ENCODE peak calls at places on chromosomes 16 and 17, in nine cellular contexts. One of them, this sample, is unnamed.

GRCh38 chr17:17712268-17712924 is 31.1 kb downstream of the RAI1 start:
- DNase-seq in MG63: no peak
- DNase-seq in epithelial cell of proximal tubule: peak; percentile 78
- DNase-seq in WTC11: no peak
- DNase-seq in Right ventricle myocardium superior: no peak
- DNase-seq in stimulated activated CD4-positive, alpha-beta T cell treated with anti-CD3 and anti-CD28 coated beads, Interleukin-4, amount 100 ng/mL, for 48 hours: no peak
- DNase-seq in GM04504: peak; percentile 55
- DNase-seq in lower lobe of right lung: no peak
- DNase-seq in left ventricle myocardium inferior: no peak
- DNase-seq in this sample: no peak

GRCh38 chr17:9370464-9370863 is 205.2 kb downstream of the STX8 start:
- DNase-seq in Right ventricle myocardium superior: no peak
- DNase-seq in stimulated activated CD4-positive, alpha-beta T cell treated with anti-CD3 and anti-CD28 coated beads, Interleukin-4, amount 100 ng/mL, for 48 hours: no peak
- DNase-seq in lower lobe of right lung: no peak
- DNase-seq in epithelial cell of proximal tubule: no peak
- DNase-seq in GM04504: no peak
- DNase-seq in left ventricle myocardium inferior: no peak
- DNase-seq in MG63: no peak
- DNase-seq in WTC11: no peak
- DNase-seq in this sample: no peak

GRCh38 chr16:4521971-4522623 is 16.5 kb downstream of the CDIP1 start:
- DNase-seq in GM04504: no peak
- DNase-seq in left ventricle myocardium inferior: peak; percentile 41
- DNase-seq in stimulated activated CD4-positive, alpha-beta T cell treated with anti-CD3 and anti-CD28 coated beads, Interleukin-4, amount 100 ng/mL, for 48 hours: no peak
- DNase-seq in epithelial cell of proximal tubule: no peak
- DNase-seq in WTC11: peak; percentile 46
- DNase-seq in Right ventricle myocardium superior: peak; percentile 65
- DNase-seq in MG63: no peak
- DNase-seq in lower lobe of right lung: no peak
- DNase-seq in this sample: no peak

GRCh38 chr16:2473999-2474876 is 689 bp upstream of the TBC1D24 start:
- DNase-seq in stimulated activated CD4-positive, alpha-beta T cell treated with anti-CD3 and anti-CD28 coated beads, Interleukin-4, amount 100 ng/mL, for 48 hours: no peak
- DNase-seq in epithelial cell of proximal tubule: no peak
- DNase-seq in MG63: peak; percentile 51
- DNase-seq in Right ventricle myocardium superior: peak; percentile 77
- DNase-seq in left ventricle myocardium inferior: peak; percentile 56
- DNase-seq in GM04504: no peak
- DNase-seq in lower lobe of right lung: peak; percentile 69
- DNase-seq in WTC11: peak; percentile 42
- DNase-seq in this sample: peak; percentile 89

GRCh38 chr17:48486557-48486956 is 44.3 kb downstream of the HOXB1 start:
- DNase-seq in WTC11: no peak
- DNase-seq in stimulated activated CD4-positive, alpha-beta T cell treated with anti-CD3 and anti-CD28 coated beads, Interleukin-4, amount 100 ng/mL, for 48 hours: no peak
- DNase-seq in MG63: peak; percentile 92
- DNase-seq in lower lobe of right lung: no peak
- DNase-seq in epithelial cell of proximal tubule: peak; percentile 90
- DNase-seq in left ventricle myocardium inferior: no peak
- DNase-seq in Right ventricle myocardium superior: no peak
- DNase-seq in GM04504: peak; percentile 94
- DNase-seq in this sample: peak; percentile 67

GRCh38 chr16:55479560-55480197 is 681 bp downstream of the MMP2 start:
- DNase-seq in GM04504: no peak
- DNase-seq in left ventricle myocardium inferior: no peak
- DNase-seq in WTC11: no peak
- DNase-seq in Right ventricle myocardium superior: no peak
- DNase-seq in stimulated activated CD4-positive, alpha-beta T cell treated with anti-CD3 and anti-CD28 coated beads, Interleukin-4, amount 100 ng/mL, for 48 hours: no peak
- DNase-seq in MG63: no peak
- DNase-seq in lower lobe of right lung: no peak
- DNase-seq in epithelial cell of proximal tubule: no peak
- DNase-seq in this sample: no peak

GRCh38 chr17:225551-225950 is 44.1 kb upstream of the DOC2B start:
- DNase-seq in Right ventricle myocardium superior: no peak
- DNase-seq in GM04504: no peak
- DNase-seq in MG63: no peak
- DNase-seq in WTC11: no peak
- DNase-seq in epithelial cell of proximal tubule: no peak
- DNase-seq in stimulated activated CD4-positive, alpha-beta T cell treated with anti-CD3 and anti-CD28 coated beads, Interleukin-4, amount 100 ng/mL, for 48 hours: no peak
- DNase-seq in lower lobe of right lung: peak; percentile 24
- DNase-seq in left ventricle myocardium inferior: peak; percentile 4
- DNase-seq in this sample: no peak

GRCh38 chr17:4035081-4035680 is 70.9 kb upstream of the ATP2A3 start:
- DNase-seq in left ventricle myocardium inferior: no peak
- DNase-seq in MG63: no peak
- DNase-seq in epithelial cell of proximal tubule: no peak
- DNase-seq in WTC11: no peak
- DNase-seq in GM04504: no peak
- DNase-seq in stimulated activated CD4-positive, alpha-beta T cell treated with anti-CD3 and anti-CD28 coated beads, Interleukin-4, amount 100 ng/mL, for 48 hours: no peak
- DNase-seq in lower lobe of right lung: no peak
- DNase-seq in Right ventricle myocardium superior: no peak
- DNase-seq in this sample: no peak

GRCh38 chr16:82331974-82332750 is 162.1 kb upstream of the MPHOSPH6 start:
- DNase-seq in GM04504: no peak
- DNase-seq in WTC11: no peak
- DNase-seq in epithelial cell of proximal tubule: no peak
- DNase-seq in left ventricle myocardium inferior: no peak
- DNase-seq in MG63: no peak
- DNase-seq in Right ventricle myocardium superior: no peak
- DNase-seq in stimulated activated CD4-positive, alpha-beta T cell treated with anti-CD3 and anti-CD28 coated beads, Interleukin-4, amount 100 ng/mL, for 48 hours: no peak
- DNase-seq in lower lobe of right lung: no peak
- DNase-seq in this sample: no peak

GRCh38 chr17:29037739-29038465 is 5.0 kb upstream of the PIPOX start:
- DNase-seq in left ventricle myocardium inferior: no peak
- DNase-seq in MG63: no peak
- DNase-seq in lower lobe of right lung: no peak
- DNase-seq in Right ventricle myocardium superior: no peak
- DNase-seq in WTC11: no peak
- DNase-seq in stimulated activated CD4-positive, alpha-beta T cell treated with anti-CD3 and anti-CD28 coated beads, Interleukin-4, amount 100 ng/mL, for 48 hours: no peak
- DNase-seq in epithelial cell of proximal tubule: no peak
- DNase-seq in GM04504: no peak
- DNase-seq in this sample: no peak

GRCh38 chr16:87207509-87207908 is 109.7 kb downstream of the C16orf95 start:
- DNase-seq in GM04504: peak; percentile 80
- DNase-seq in Right ventricle myocardium superior: no peak
- DNase-seq in epithelial cell of proximal tubule: no peak
- DNase-seq in stimulated activated CD4-positive, alpha-beta T cell treated with anti-CD3 and anti-CD28 coated beads, Interleukin-4, amount 100 ng/mL, for 48 hours: no peak
- DNase-seq in WTC11: no peak
- DNase-seq in lower lobe of right lung: no peak
- DNase-seq in MG63: peak; percentile 28
- DNase-seq in left ventricle myocardium inferior: no peak
- DNase-seq in this sample: no peak

GRCh38 chr16:11380836-11381235 is 35.6 kb downstream of the RMI2 start:
- DNase-seq in WTC11: no peak
- DNase-seq in left ventricle myocardium inferior: no peak
- DNase-seq in stimulated activated CD4-positive, alpha-beta T cell treated with anti-CD3 and anti-CD28 coated beads, Interleukin-4, amount 100 ng/mL, for 48 hours: no peak
- DNase-seq in MG63: no peak
- DNase-seq in GM04504: no peak
- DNase-seq in epithelial cell of proximal tubule: no peak
- DNase-seq in Right ventricle myocardium superior: peak; percentile 13
- DNase-seq in lower lobe of right lung: no peak
- DNase-seq in this sample: no peak

GRCh38 chr16:58324792-58325191 is 30.0 kb upstream of the PRSS54 start:
- DNase-seq in stimulated activated CD4-positive, alpha-beta T cell treated with anti-CD3 and anti-CD28 coated beads, Interleukin-4, amount 100 ng/mL, for 48 hours: no peak
- DNase-seq in WTC11: no peak
- DNase-seq in epithelial cell of proximal tubule: no peak
- DNase-seq in MG63: no peak
- DNase-seq in GM04504: no peak
- DNase-seq in lower lobe of right lung: no peak
- DNase-seq in left ventricle myocardium inferior: no peak
- DNase-seq in Right ventricle myocardium superior: no peak
- DNase-seq in this sample: no peak

GRCh38 chr16:66489385-66489784 is 60.5 kb downstream of the TK2 start:
- DNase-seq in left ventricle myocardium inferior: no peak
- DNase-seq in WTC11: no peak
- DNase-seq in GM04504: no peak
- DNase-seq in stimulated activated CD4-positive, alpha-beta T cell treated with anti-CD3 and anti-CD28 coated beads, Interleukin-4, amount 100 ng/mL, for 48 hours: no peak
- DNase-seq in Right ventricle myocardium superior: no peak
- DNase-seq in epithelial cell of proximal tubule: no peak
- DNase-seq in MG63: no peak
- DNase-seq in lower lobe of right lung: no peak
- DNase-seq in this sample: no peak